ENCODE peak calls at places on chromosomes 4 and X, in seven cellular contexts. E is AG04450, P is astrocyte of the spinal cord, J is H7, M is A549, Q is AG04449, F is fibroblast of mammary gland. G is an unnamed sample.

GRCh38 chr4:59838236-59838635 is 1361.9 kb upstream of the ADGRL3 start:
- DNase-seq in J (no peak), M (no peak), F (no peak), E (no peak), Q (no peak), P (no peak), G (no peak)

GRCh38 chr4:40608628-40609027 is 21.0 kb downstream of the RBM47 start:
- DNase-seq in Q (peak), E (no peak), J (no peak), P (no peak), M (no peak), F (peak), G (no peak)

GRCh38 chr4:169098054-169098896 is 88.2 kb upstream of the CBR4 start:
- DNase-seq in F (no peak), E (no peak), Q (no peak), J (no peak), M (no peak), P (peak), G (no peak)

GRCh38 chr4:102217775-102218174 is 127.5 kb downstream of the SLC39A8 start:
- DNase-seq in Q (no peak), E (no peak), F (no peak), J (no peak), P (no peak), M (no peak), G (peak)

GRCh38 chrX:33336783-33337182 is 125.4 kb upstream of the DMD start:
- DNase-seq in E (no peak), P (peak), M (peak), J (no peak), F (peak), Q (no peak), G (peak)

GRCh38 chrX:35890699-35891098 is 28.8 kb upstream of the CFAP47 start:
- DNase-seq in M (peak), Q (no peak), P (peak), F (peak), J (peak), E (no peak), G (peak)

GRCh38 chr4:131013226-131013625 is 1917.3 kb downstream of the C4orf33 start:
- DNase-seq in J (no peak), P (no peak), F (no peak), Q (no peak), M (no peak), E (no peak), G (no peak)

GRCh38 chr4:167903291-167903721 is 189.0 kb upstream of the ANXA10 start:
- DNase-seq in P (peak), J (no peak), Q (no peak), M (peak), E (no peak), F (peak), G (peak)

GRCh38 chr4:150224896-150225591 is 146.8 kb downstream of the DCLK2 start:
- DNase-seq in Q (peak), M (peak), F (peak), J (peak), P (peak), E (peak), G (peak)

GRCh38 chrX:16671005-16671404 is 21.0 kb downstream of the S100G start:
- DNase-seq in P (peak), M (peak), J (peak), E (no peak), F (peak), Q (no peak), G (peak)

GRCh38 chr4:99529218-99529617 is 18.4 kb downstream of the C4orf17 start:
- DNase-seq in F (peak), Q (no peak), E (no peak), P (no peak), M (no peak), J (no peak), G (no peak)

GRCh38 chrX:44904542-44905115 is 31.6 kb downstream of the KDM6A start:
- DNase-seq in E (no peak), M (no peak), P (no peak), Q (no peak), J (peak), F (no peak), G (no peak)

GRCh38 chr4:48827622-48828021 is 3.3 kb upstream of the OCIAD1 start:
- DNase-seq in P (no peak), E (no peak), Q (no peak), M (no peak), J (no peak), F (no peak), G (no peak)

GRCh38 chrX:104195489-104196084 is 29.3 kb downstream of the FAM199X start:
- DNase-seq in P (peak), J (peak), M (peak), Q (no peak), F (peak), E (no peak), G (peak)

GRCh38 chr4:154490261-154490588 is 1.4 kb downstream of the DCHS2 start:
- DNase-seq in J (peak), E (no peak), P (no peak), Q (no peak), F (no peak), M (no peak), G (no peak)

GRCh38 chr4:154489558-154490260 is 1.9 kb downstream of the DCHS2 start:
- DNase-seq in F (no peak), Q (no peak), E (no peak), J (no peak), P (no peak), M (no peak), G (no peak)

GRCh38 chr4:154491341-154491679 is 289 bp downstream of the DCHS2 start:
- DNase-seq in M (peak), P (peak), J (no peak), Q (no peak), E (no peak), F (peak), G (peak)

GRCh38 chr4:154491731-154492249 is at the start of gene DCHS2:
- DNase-seq in J (peak), E (no peak), F (no peak), M (no peak), Q (no peak), P (no peak), G (peak)

GRCh38 chr4:154490589-154491340 is 834 bp downstream of the DCHS2 start:
- DNase-seq in Q (no peak), E (no peak), F (no peak), P (no peak), J (peak), M (no peak), G (no peak)
- H3K4me3 ChIP-seq in Q (no peak), E (peak), F (peak), P (no peak), J (peak), M (peak), G (peak)

GRCh38 chr4:4494882-4495281 is 47.0 kb downstream of the STX18 start:
- DNase-seq in E (no peak), F (no peak), P (no peak), J (no peak), M (no peak), Q (no peak), G (no peak)

GRCh38 chr4:4490816-4491215 is 51.0 kb downstream of the STX18 start:
- DNase-seq in F (no peak), P (no peak), M (no peak), Q (no peak), J (no peak), E (no peak), G (no peak)

GRCh38 chr4:4490041-4490440 is 51.8 kb downstream of the STX18 start:
- DNase-seq in P (peak), M (no peak), E (no peak), F (no peak), J (no peak), Q (no peak), G (peak)

GRCh38 chr4:4491396-4491893 is 50.4 kb downstream of the STX18 start:
- DNase-seq in Q (no peak), E (no peak), J (no peak), F (no peak), P (peak), M (no peak), G (no peak)

GRCh38 chr4:4492161-4492847 is 49.5 kb downstream of the STX18 start:
- DNase-seq in F (peak), J (no peak), E (no peak), M (no peak), P (peak), Q (peak), G (no peak)
- H3K4me3 ChIP-seq in F (peak), J (no peak), E (peak), M (no peak), P (no peak), Q (peak), G (no peak)

GRCh38 chrX:153380691-153381090 is 20.5 kb downstream of the PNMA6E start:
- DNase-seq in E (no peak), M (no peak), Q (no peak), P (no peak), F (no peak), J (peak), G (no peak)
- H3K4me3 ChIP-seq in E (no peak), M (no peak), Q (no peak), P (no peak), F (no peak), J (no peak), G (no peak)

GRCh38 chr4:146647615-146648383 is 9.1 kb downstream of the POU4F2 start:
- DNase-seq in M (no peak), J (peak), F (no peak), Q (no peak), P (no peak), E (no peak), G (no peak)

GRCh38 chr4:146649232-146649631 is 10.5 kb downstream of the POU4F2 start:
- DNase-seq in P (no peak), F (no peak), Q (no peak), E (no peak), M (no peak), J (no peak), G (no peak)

GRCh38 chr4:146650034-146650433 is 11.3 kb downstream of the POU4F2 start:
- DNase-seq in M (no peak), Q (no peak), J (no peak), F (no peak), E (no peak), P (no peak), G (no peak)

GRCh38 chr4:146646601-146647000 is 7.9 kb downstream of the POU4F2 start:
- DNase-seq in F (no peak), P (no peak), E (no peak), M (no peak), J (no peak), Q (no peak), G (no peak)

GRCh38 chr4:146648384-146648783 is 9.7 kb downstream of the POU4F2 start:
- DNase-seq in P (no peak), J (peak), F (no peak), E (no peak), M (no peak), Q (no peak), G (no peak)
- H3K4me3 ChIP-seq in P (no peak), J (peak), F (no peak), E (no peak), M (no peak), Q (no peak), G (no peak)

DNA sequence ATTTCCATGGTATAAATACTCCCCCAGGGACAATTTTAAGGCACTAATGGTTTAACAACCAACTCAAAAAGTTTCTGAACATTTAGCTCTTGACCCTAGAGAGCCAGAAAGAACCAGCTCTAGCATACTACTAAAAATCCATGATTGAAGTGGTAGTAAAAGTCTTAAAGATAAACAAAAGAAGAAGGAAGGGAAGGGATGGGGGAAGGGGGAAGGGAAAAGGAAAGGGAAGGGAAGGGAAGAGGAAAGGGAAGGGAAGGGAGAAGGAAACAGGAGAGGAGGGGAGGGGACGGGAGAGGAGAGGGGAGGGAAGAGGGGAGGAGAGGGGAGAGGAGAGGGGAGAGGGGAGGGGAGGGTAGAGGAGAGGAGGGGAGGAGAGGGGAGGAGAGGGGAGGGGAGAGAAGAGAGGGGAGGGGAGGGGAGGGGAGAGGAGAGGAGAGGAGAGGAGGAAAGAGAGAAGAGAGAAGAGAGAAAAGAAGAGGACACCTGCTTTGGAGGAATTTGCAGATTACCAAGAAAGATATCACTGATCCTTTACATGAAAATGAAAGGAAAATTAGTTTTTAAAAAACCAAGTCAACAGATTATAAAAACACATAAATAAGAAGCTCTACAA is 26.4 kb upstream of the FAM241A start:
- DNase-seq in E (no peak), J (no peak), M (no peak), P (no peak), Q (no peak), F (no peak), G (no peak)
- H3K4me3 ChIP-seq in E (no peak), J (no peak), M (no peak), P (no peak), Q (no peak), F (no peak), G (no peak)

DNA sequence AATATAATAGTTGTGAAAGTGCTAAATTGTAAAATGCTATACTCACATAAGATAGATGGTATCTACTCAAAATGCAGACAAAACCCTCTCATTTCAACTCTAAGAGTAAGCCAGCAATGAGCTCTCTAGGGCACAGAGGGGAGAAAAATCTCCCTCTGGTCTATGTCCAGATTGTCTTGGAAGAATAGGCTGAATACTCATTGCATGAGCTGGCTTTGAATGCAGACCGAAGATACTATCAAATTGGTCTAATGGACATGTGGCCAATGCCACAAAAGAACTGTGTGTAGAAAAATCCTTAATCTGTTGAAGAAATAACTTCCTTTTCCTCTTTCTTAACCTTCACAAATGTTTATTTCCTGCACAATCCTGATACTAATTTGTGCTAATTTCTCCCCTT is 3.5 kb downstream of the ZXDA start:
- DNase-seq in Q (peak), J (no peak), F (peak), M (no peak), E (no peak), P (peak), G (no peak)
- H3K4me3 ChIP-seq in Q (no peak), J (no peak), F (no peak), M (no peak), E (no peak), P (no peak), G (no peak)

GRCh38 chr4:151911970-151912369 is 151.2 kb upstream of the GATB start:
- DNase-seq in P (no peak), M (no peak), J (no peak), F (no peak), Q (no peak), E (no peak), G (no peak)

GRCh38 chr4:151917145-151917775 is 156.5 kb upstream of the GATB start:
- DNase-seq in E (no peak), J (peak), P (peak), Q (no peak), M (no peak), F (peak), G (no peak)

GRCh38 chr4:151908734-151909497 is 148.1 kb upstream of the GATB start:
- DNase-seq in M (no peak), Q (no peak), E (no peak), J (no peak), F (no peak), P (no peak), G (no peak)

DNA sequence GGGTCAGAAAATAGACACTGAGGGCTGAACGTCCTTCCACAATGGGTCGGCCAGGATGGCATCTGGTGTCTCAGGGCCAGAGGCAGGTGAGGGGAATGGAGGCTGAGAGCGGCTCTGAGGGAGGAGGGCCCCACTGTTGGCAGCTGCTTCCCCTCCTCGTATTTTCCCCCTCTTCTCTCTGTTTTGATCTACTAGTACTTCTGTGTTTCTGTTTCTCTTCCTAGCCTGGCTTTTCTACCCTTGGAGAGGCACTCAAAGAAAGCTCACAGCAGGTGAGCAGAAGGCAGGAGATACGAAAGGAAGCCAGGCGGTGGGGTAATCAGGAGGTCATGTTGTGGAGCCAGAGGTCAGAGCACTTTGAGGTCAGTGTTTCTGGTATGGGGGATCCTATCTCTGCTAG is 151.8 kb upstream of the GATB start:
- DNase-seq in M (no peak), F (no peak), P (no peak), E (no peak), J (peak), Q (no peak), G (no peak)
- H3K4me3 ChIP-seq in M (no peak), F (no peak), P (no peak), E (no peak), J (no peak), Q (no peak), G (no peak)

GRCh38 chrX:21375795-21376069 is 1.5 kb downstream of the CNKSR2 start:
- DNase-seq in F (no peak), P (no peak), Q (no peak), E (no peak), M (peak), J (peak), G (no peak)
- H3K4me3 ChIP-seq in F (no peak), P (no peak), Q (no peak), E (no peak), M (peak), J (peak), G (no peak)

GRCh38 chrX:72052415-72053090 is 79.2 kb downstream of the RTL5 start:
- DNase-seq in M (no peak), E (no peak), F (peak), P (peak), J (peak), Q (no peak), G (no peak)
- H3K4me3 ChIP-seq in M (no peak), E (no peak), F (no peak), P (no peak), J (no peak), Q (no peak), G (no peak)

GRCh38 chr4:47801481-47802002 is 36.3 kb downstream of the CORIN start:
- DNase-seq in J (no peak), E (no peak), F (no peak), M (no peak), Q (no peak), P (no peak), G (no peak)

GRCh38 chr4:47798165-47798564 is 39.7 kb downstream of the CORIN start:
- DNase-seq in E (no peak), J (no peak), P (no peak), Q (no peak), M (no peak), F (no peak), G (no peak)
- H3K4me3 ChIP-seq in E (no peak), J (no peak), P (no peak), Q (no peak), M (no peak), F (no peak), G (no peak)